ENCODE peak calls at places on chromosomes 2 and 18, in five cellular contexts. U is K562, X is HepG2, S is HCT116, E is GM12878. K is an unnamed sample.

GRCh38 chr2:100176925-100177324 is 34.5 kb upstream of the AFF3 start:
- DNase-seq in U (no peak), X (no peak), S (no peak), E (no peak), K (no peak)

GRCh38 chr18:22999212-22999611 is 66.1 kb downstream of the RBBP8 start:
- DNase-seq in U (no peak), X (no peak), S (no peak), E (no peak), K (peak; percentile 69)

GRCh38 chr2:179862898-179863458 is 1.6 kb upstream of the ZNF385B start:
- DNase-seq in U (no peak), X (no peak), S (no peak), E (no peak), K (no peak)

GRCh38 chr2:156803243-156803642 is 367.1 kb downstream of the GPD2 start:
- DNase-seq in U (no peak), X (no peak), S (no peak), E (no peak), K (no peak)

GRCh38 chr2:225276207-225276606 is 123.3 kb upstream of the NYAP2 start:
- DNase-seq in U (no peak), X (no peak), S (no peak), E (peak; percentile 77), K (no peak)

GRCh38 chr2:11829324-11829946 is 83.0 kb downstream of the LPIN1 start:
- DNase-seq in U (peak; percentile 81), X (peak; percentile 85), S (peak; percentile 41), E (peak; percentile 51), K (peak; percentile 65)

GRCh38 chr2:241522477-241522876 is 14.1 kb upstream of the STK25 start:
- DNase-seq in U (no peak), X (no peak), S (no peak), E (no peak), K (no peak)

GRCh38 chr2:121071058-121071504 is 213.9 kb downstream of the TFCP2L1 start:
- DNase-seq in U (peak; percentile 62), X (peak; percentile 24), S (peak; percentile 19), E (no peak), K (peak; percentile 34)

GRCh38 chr2:54106631-54107454 is 8.6 kb upstream of the ACYP2 start:
- DNase-seq in U (peak; percentile 65), X (peak; percentile 73), S (peak; percentile 53), E (no peak), K (peak; percentile 69)

GRCh38 chr18:62399781-62400308 is 74.7 kb downstream of the TNFRSF11A start:
- DNase-seq in U (no peak), X (peak; percentile 79), S (no peak), E (no peak), K (peak; percentile 46)

GRCh38 chr2:20632446-20632990 is 18.4 kb downstream of the HS1BP3 start:
- DNase-seq in U (no peak), X (no peak), S (no peak), E (no peak), K (no peak)

GRCh38 chr2:31688282-31688681 is 107.5 kb upstream of the SRD5A2 start:
- DNase-seq in U (peak; percentile 31), X (no peak), S (peak; percentile 23), E (no peak), K (no peak)

GRCh38 chr18:3481696-3482210 is 31.8 kb downstream of the TGIF1 start:
- DNase-seq in U (peak; percentile 76), X (peak; percentile 33), S (peak; percentile 35), E (no peak), K (peak; percentile 47)
- H2AFZ ChIP-seq in U (peak overlapping the region; percentile 83), X (no peak overlapping the region), S (no peak overlapping the region), E (no peak overlapping the region), K (no peak overlapping the region)

GRCh38 chr2:29072251-29072650 is 2.1 kb downstream of the PCARE start:
- DNase-seq in U (no peak), X (no peak), S (no peak), E (no peak), K (no peak)

GRCh38 chr2:29074401-29074800 is at the start of gene PCARE:
- DNase-seq in U (no peak), X (no peak), S (no peak), E (no peak), K (no peak)

GRCh38 chr2:29075894-29076700 is 1.8 kb upstream of the PCARE start:
- DNase-seq in U (no peak), X (no peak), S (no peak), E (no peak), K (no peak)

GRCh38 chr2:29072971-29073725 is 1.2 kb downstream of the PCARE start:
- DNase-seq in U (no peak), X (no peak), S (no peak), E (no peak), K (no peak)

GRCh38 chr2:29073913-29074312 is 410 bp downstream of the PCARE start:
- DNase-seq in U (no peak), X (no peak), S (no peak), E (no peak), K (no peak)
- H3K4me3 ChIP-seq in U (no peak overlapping the region), X (no peak overlapping the region), S (no peak overlapping the region), E (no peak overlapping the region), K (no peak overlapping the region)

GRCh38 chr2:190578158-190579057 is 43.9 kb upstream of the NEMP2 start:
- DNase-seq in U (peak; percentile 60), X (peak; percentile 66), S (peak; percentile 24), E (no peak), K (no peak)
- TF ChIP-seq MAX in U (no peak), X (no peak), S (no peak), E (no peak), K (no peak)

GRCh38 chr2:64716569-64716968 is 62.9 kb upstream of the SERTAD2 start:
- DNase-seq in U (no peak), X (no peak), S (no peak), E (no peak), K (no peak)

GRCh38 chr2:64722645-64723044 is 68.9 kb upstream of the SERTAD2 start:
- DNase-seq in U (peak; percentile 21), X (no peak), S (no peak), E (no peak), K (no peak)

GRCh38 chr2:64718250-64718866 is 64.6 kb upstream of the SERTAD2 start:
- DNase-seq in U (no peak), X (peak; percentile 20), S (no peak), E (no peak), K (no peak)

GRCh38 chr2:64721326-64721633 is 67.6 kb upstream of the SERTAD2 start:
- DNase-seq in U (no peak), X (no peak), S (no peak), E (no peak), K (no peak)

DNA sequence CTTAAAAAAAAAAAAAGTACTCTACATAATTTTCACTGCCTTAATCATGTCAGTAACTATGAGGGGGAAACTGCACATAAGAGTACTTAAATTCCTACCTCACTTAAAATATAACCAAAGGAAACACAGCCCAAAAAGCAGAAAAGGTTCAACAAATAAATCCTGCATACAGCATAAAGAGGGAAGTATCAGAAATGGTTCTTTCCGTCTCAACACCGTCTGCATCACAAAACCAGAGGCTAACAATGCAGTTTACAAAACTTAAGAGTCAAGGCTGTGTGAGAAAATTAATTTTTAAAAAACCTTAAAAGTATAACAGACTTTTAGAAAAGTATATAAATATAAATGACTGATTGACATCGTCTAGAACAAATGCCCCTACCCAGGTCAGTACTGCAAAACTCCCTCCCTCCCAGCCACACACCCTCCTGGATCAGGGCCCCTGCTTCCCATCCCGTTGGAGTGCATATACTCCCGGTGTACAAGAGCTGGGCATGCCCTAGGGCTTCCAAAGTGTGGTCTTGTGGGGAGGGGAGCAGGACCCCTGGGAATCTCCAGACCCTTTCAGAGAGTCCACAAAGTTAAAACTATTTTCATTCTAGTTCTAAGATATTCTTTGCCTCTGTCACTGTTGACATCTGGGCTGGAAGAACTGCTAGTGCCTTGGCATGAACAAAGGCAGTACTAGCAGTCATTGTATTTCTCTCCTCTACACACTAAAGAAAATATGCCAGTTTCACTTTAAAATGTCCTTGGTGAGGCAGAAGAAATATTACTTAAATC is 67.0 kb upstream of the SERTAD2 start:
- DNase-seq in U (no peak), X (no peak), S (no peak), E (no peak), K (no peak)
- H2AFZ ChIP-seq in U (peak overlapping the region; percentile 25), X (no peak overlapping the region), S (no peak overlapping the region), E (no peak overlapping the region), K (no peak overlapping the region)

K was measured in endothelial cell of umbilical vein.